ENCODE peak calls at places on chromosome 4, in five cellular contexts. Y is breast epithelium, C is cardiac muscle cell, W is tibial nerve, O is right cardiac atrium. E is an unnamed sample.

GRCh38 chr4:114368751-114369150 is 229.9 kb upstream of the UGT8 start:
- DNase-seq in Y (no peak), C (no peak), W (no peak), O (no peak), E (no peak)

GRCh38 chr4:19167321-19167720 is 1084.4 kb upstream of the SLIT2 start:
- DNase-seq in Y (no peak), C (no peak), W (no peak), O (no peak), E (no peak)

GRCh38 chr4:146333187-146333894 is 119.0 kb downstream of the REELD1 start:
- DNase-seq in Y (no peak), C (peak; percentile 62), W (no peak), O (no peak), E (no peak)

GRCh38 chr4:89009107-89009506 is 47.9 kb downstream of the FAM13A start:
- DNase-seq in Y (no peak), C (no peak), W (no peak), O (no peak), E (no peak)

GRCh38 chr4:151690164-151690856 is 70.5 kb downstream of the GATB start:
- DNase-seq in Y (no peak), C (peak; percentile 80), W (no peak), O (no peak), E (no peak)

GRCh38 chr4:7295917-7296660 is 103.8 kb downstream of the SORCS2 start:
- DNase-seq in Y (no peak), C (peak; percentile 39), W (peak; percentile 61), O (peak; percentile 75), E (peak; percentile 61)

GRCh38 chr4:184824081-184824775 is 1.5 kb downstream of the ACSL1 start:
- DNase-seq in Y (no peak), C (no peak), W (no peak), O (no peak), E (no peak)

GRCh38 chr4:17284323-17285175 is 227.3 kb downstream of the QDPR start:
- DNase-seq in Y (no peak), C (no peak), W (no peak), O (peak; percentile 72), E (no peak)

GRCh38 chr4:158176108-158176507 is 3.3 kb upstream of the GASK1B start:
- DNase-seq in Y (peak; percentile 64), C (no peak), W (no peak), O (no peak), E (no peak)

GRCh38 chr4:97984545-97985131 is 158.6 kb downstream of the STPG2 start:
- DNase-seq in Y (no peak), C (no peak), W (no peak), O (no peak), E (no peak)

GRCh38 chr4:41207330-41207831 is 7.0 kb downstream of the APBB2 start:
- DNase-seq in Y (no peak), C (peak; percentile 78), W (peak; percentile 27), O (peak; percentile 44), E (no peak)

GRCh38 chr4:78706302-78706701 is 69.8 kb upstream of the BMP2K start:
- DNase-seq in Y (no peak), C (no peak), W (no peak), O (no peak), E (no peak)

GRCh38 chr4:99755223-99755944 is 61.2 kb upstream of the DAPP1 start:
- DNase-seq in Y (no peak), C (peak; percentile 4), W (no peak), O (no peak), E (no peak)

GRCh38 chr4:186227221-186227620 is at the start of gene KLKB1:
- DNase-seq in Y (no peak), C (peak; percentile 34), W (no peak), O (no peak), E (no peak)

GRCh38 chr4:126799471-126799870 is 833.3 kb upstream of the INTU start:
- DNase-seq in Y (no peak), C (peak; percentile 40), W (no peak), O (peak; percentile 4), E (no peak)

GRCh38 chr4:152581536-152582160 is 45.8 kb upstream of the FBXW7 start:
- DNase-seq in Y (no peak), C (peak; percentile 41), W (no peak), O (no peak), E (no peak)

GRCh38 chr4:174377613-174378012 is 93.9 kb downstream of the CEP44 start:
- DNase-seq in Y (no peak), C (peak; percentile 47), W (no peak), O (no peak), E (no peak)

GRCh38 chr4:155615054-155615887 is 51.4 kb upstream of the GUCY1A1 start:
- DNase-seq in Y (no peak), C (no peak), W (no peak), O (no peak), E (no peak)

GRCh38 chr4:88569944-88570455 is 22.3 kb upstream of the HERC3 start:
- DNase-seq in Y (no peak), C (no peak), W (no peak), O (no peak), E (no peak)

GRCh38 chr4:27368781-27369180 is 508.1 kb downstream of the STIM2 start:
- DNase-seq in Y (no peak), C (no peak), W (no peak), O (no peak), E (no peak)

GRCh38 chr4:30553721-30554120 is 166.4 kb upstream of the PCDH7 start:
- DNase-seq in Y (no peak), C (peak; percentile 29), W (no peak), O (no peak), E (no peak)

GRCh38 chr4:112214397-112215264 is 17.0 kb upstream of the AP1AR start:
- DNase-seq in Y (no peak), C (peak; percentile 56), W (no peak), O (no peak), E (no peak)

GRCh38 chr4:76306882-76307669 is 543 bp downstream of the STBD1 start:
- DNase-seq in Y (peak; percentile 60), C (peak; percentile 55), W (peak; percentile 12), O (peak; percentile 86), E (peak; percentile 84)

GRCh38 chr4:18155062-18156041 is 133.8 kb upstream of the LCORL start:
- DNase-seq in Y (no peak), C (no peak), W (no peak), O (no peak), E (no peak)

GRCh38 chr4:173516621-173517612 is 13.1 kb downstream of the HAND2 start:
- DNase-seq in Y (no peak), C (peak; percentile 70), W (no peak), O (peak; percentile 63), E (no peak)

DNA sequence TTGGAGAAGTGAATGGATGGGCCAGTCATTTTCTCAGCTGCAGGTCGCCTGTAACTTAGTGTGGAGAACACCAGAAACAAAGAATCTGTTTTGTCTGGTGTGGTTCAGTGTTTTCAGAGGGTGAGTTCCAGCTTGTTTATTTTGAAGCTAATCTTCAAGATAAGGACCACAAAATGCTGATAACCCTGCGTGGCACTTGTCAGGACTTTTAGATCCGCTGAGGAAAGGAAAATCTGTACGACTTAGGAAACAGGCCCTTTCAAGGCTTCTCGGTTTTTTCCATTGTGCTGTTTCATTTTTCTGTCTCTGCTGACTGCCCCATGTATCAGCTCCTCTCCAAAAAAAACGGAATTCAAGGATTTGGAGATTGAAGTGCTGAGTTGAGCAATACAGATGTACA is 8.7 kb upstream of the ANAPC4 start:
- DNase-seq in Y (no peak), C (peak; percentile 36), W (no peak), O (no peak), E (no peak)
- H3K27ac ChIP-seq in Y (no peak overlapping the region), C (peak overlapping the region; percentile 59), W (no peak overlapping the region), O (no peak overlapping the region), E (no peak overlapping the region)

GRCh38 chr4:140406292-140406691 is 21.2 kb downstream of the CLGN start:
- DNase-seq in Y (no peak), C (no peak), W (no peak), O (no peak), E (no peak)
- H3K27ac ChIP-seq in Y (no peak overlapping the region), C (no peak overlapping the region), W (no peak overlapping the region), O (no peak overlapping the region), E (no peak overlapping the region)

GRCh38 chr4:82889287-82889686 is 1.7 kb downstream of the SEC31A start:
- DNase-seq in Y (no peak), C (no peak), W (no peak), O (peak; percentile 17), E (no peak)
- H3K27ac ChIP-seq in Y (no peak overlapping the region), C (peak overlapping the region; percentile 97), W (peak overlapping the region; percentile 97), O (no peak overlapping the region), E (no peak overlapping the region)

DNA sequence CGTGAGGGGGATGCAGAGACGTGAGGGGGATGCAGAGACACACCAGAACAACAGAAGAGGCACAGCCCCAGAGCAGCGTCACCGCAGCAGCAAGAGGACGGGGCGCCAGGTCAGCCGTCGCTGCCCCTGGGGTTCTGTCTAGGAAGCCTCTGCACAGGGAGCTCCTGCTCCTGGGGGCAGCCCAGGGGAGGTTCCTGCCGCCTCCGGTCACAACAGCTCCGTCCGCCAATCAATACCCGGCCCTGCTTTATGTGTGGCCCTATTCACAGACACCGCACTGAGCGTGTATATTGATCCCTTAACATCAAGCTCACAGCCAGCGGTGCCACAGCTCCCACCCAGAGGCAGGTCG is 69.6 kb downstream of the FAM53A start:
- DNase-seq in Y (no peak), C (no peak), W (no peak), O (peak; percentile 45), E (no peak)
- H3K27ac ChIP-seq in Y (no peak overlapping the region), C (no peak overlapping the region), W (no peak overlapping the region), O (no peak overlapping the region), E (no peak overlapping the region)

GRCh38 chr4:85761803-85762202 is 286.9 kb downstream of the ARHGAP24 start:
- DNase-seq in Y (no peak), C (peak; percentile 86), W (peak; percentile 61), O (peak; percentile 79), E (no peak)
- H3K27ac ChIP-seq in Y (peak overlapping the region; percentile 22), C (no peak overlapping the region), W (peak overlapping the region; percentile 62), O (no peak overlapping the region), E (peak overlapping the region; percentile 60)

DNA sequence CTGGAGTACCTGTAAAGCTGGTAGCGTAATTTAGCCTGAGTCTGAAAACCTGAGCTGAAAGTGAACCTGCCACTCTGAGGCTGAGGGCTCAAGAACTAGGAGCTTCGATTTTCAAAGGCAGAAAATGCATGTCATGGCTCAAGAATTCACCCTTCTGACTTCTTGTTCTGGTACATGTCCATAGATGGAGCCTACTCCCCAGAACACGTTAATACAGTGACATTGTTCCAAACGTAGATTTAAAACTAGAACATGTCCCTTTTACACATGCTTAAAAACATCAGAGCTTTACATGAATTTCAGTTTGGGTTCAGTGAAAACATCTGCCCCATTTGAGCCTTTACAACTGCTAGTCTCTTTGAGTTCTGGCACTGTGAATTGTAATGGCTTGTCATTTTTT is 115.5 kb upstream of the WDR1 start:
- DNase-seq in Y (no peak), C (no peak), W (no peak), O (no peak), E (no peak)
- H3K27ac ChIP-seq in Y (no peak overlapping the region), C (no peak overlapping the region), W (no peak overlapping the region), O (no peak overlapping the region), E (no peak overlapping the region)

GRCh38 chr4:177250056-177250696 is 59.5 kb upstream of the NEIL3 start:
- DNase-seq in Y (peak; percentile 64), C (peak; percentile 79), W (peak; percentile 38), O (peak; percentile 81), E (peak; percentile 85)
- H3K27ac ChIP-seq in Y (no peak overlapping the region), C (no peak overlapping the region), W (no peak overlapping the region), O (no peak overlapping the region), E (no peak overlapping the region)